ENCODE peak calls at places on chromosome 9, in nine cellular contexts. P is choroid plexus epithelial cell; W is PC-3; O is heart right ventricle; Z is Peyer's patch; A is endodermal cell; J is CD4-positive, alpha-beta T cell; G is adrenal gland; Y is fibroblast of lung. F is an unnamed sample.

GRCh38 chr9:114174876-114175771 is 19.8 kb downstream of the COL27A1 start:
- DNase-seq in W (no peak), J (no peak), Z (no peak), A (no peak), Y (peak), G (no peak), O (peak), P (peak), F (no peak)

GRCh38 chr9:123473226-123473625 is 117.2 kb downstream of the CRB2 start:
- DNase-seq in Z (no peak), J (no peak), O (no peak), Y (no peak), W (no peak), A (no peak), G (peak), P (peak), F (no peak)

GRCh38 chr9:129284607-129285291 is 106.7 kb upstream of the IER5L start:
- DNase-seq in Y (no peak), O (no peak), G (peak), J (no peak), W (no peak), P (no peak), A (peak), Z (no peak), F (no peak)

GRCh38 chr9:134688661-134689319 is 47.2 kb downstream of the COL5A1 start:
- DNase-seq in Y (no peak), O (no peak), P (no peak), A (no peak), W (no peak), J (no peak), Z (peak), G (no peak), F (no peak)

GRCh38 chr9:112218908-112219307 is 43.8 kb upstream of the SUSD1 start:
- DNase-seq in J (no peak), W (no peak), Z (no peak), A (no peak), P (no peak), G (no peak), Y (no peak), O (no peak), F (no peak)

GRCh38 chr9:133379153-133380086 is 3.3 kb downstream of the STKLD1 start:
- DNase-seq in G (no peak), P (no peak), Y (no peak), O (no peak), Z (no peak), A (peak), W (no peak), J (no peak), F (no peak)

GRCh38 chr9:130301483-130302286 is 36.1 kb downstream of the HMCN2 start:
- DNase-seq in P (no peak), J (no peak), O (peak), W (no peak), Z (no peak), A (no peak), Y (peak), G (no peak), F (no peak)

GRCh38 chr9:130114741-130115140 is 57.5 kb upstream of the NCS1 start:
- DNase-seq in Y (peak), G (no peak), P (no peak), O (no peak), Z (no peak), A (no peak), W (no peak), J (no peak), F (no peak)

GRCh38 chr9:114003756-114004155 is 74.3 kb downstream of the AMBP start:
- DNase-seq in A (no peak), W (no peak), Z (no peak), G (no peak), P (no peak), O (peak), Y (peak), J (no peak), F (peak)

GRCh38 chr9:118686940-118687339 is 682.3 kb downstream of the BRINP1 start:
- DNase-seq in W (no peak), Y (no peak), A (no peak), Z (no peak), J (no peak), P (no peak), O (no peak), G (no peak), F (no peak)

GRCh38 chr9:14779566-14780022 is 57.1 kb upstream of the CER1 start:
- DNase-seq in P (peak), A (no peak), J (no peak), O (no peak), G (no peak), Z (no peak), Y (no peak), W (no peak), F (no peak)

GRCh38 chr9:136742640-136743391 is at the start of gene LCN10:
- DNase-seq in P (no peak), Y (no peak), Z (no peak), G (no peak), O (no peak), J (no peak), A (peak), W (peak), F (no peak)
- TF ChIP-seq CTCF in P (peak), Y (peak), Z (peak), G (no peak), O (peak), J (no peak), A (peak), W (peak), F (peak)

DNA sequence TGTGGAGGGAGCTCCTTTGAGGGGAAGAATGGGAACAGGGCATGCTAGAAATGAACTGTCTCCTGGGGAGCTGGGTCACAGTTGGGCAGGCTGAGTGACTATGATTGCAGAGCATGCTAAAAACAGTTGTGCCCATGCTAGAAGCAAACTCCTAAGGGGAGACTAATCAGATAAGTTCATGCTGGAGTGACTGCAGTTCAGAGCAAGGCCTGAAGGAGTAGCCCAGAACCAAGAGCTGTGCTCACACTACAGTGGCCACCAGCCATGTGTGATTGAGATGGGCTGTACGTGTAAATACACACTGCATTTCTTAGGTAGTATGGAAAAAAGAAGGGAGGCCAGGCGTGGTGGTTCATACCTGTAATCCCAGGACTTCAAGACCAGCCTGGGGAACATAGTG is 10.3 kb upstream of the AK1 start:
- DNase-seq in W (no peak), P (peak), Z (no peak), J (no peak), O (no peak), G (no peak), Y (no peak), A (peak), F (no peak)
- TF ChIP-seq CTCF in W (no peak), P (peak), Z (no peak), J (no peak), O (no peak), G (no peak), Y (no peak), A (peak), F (peak)

DNA sequence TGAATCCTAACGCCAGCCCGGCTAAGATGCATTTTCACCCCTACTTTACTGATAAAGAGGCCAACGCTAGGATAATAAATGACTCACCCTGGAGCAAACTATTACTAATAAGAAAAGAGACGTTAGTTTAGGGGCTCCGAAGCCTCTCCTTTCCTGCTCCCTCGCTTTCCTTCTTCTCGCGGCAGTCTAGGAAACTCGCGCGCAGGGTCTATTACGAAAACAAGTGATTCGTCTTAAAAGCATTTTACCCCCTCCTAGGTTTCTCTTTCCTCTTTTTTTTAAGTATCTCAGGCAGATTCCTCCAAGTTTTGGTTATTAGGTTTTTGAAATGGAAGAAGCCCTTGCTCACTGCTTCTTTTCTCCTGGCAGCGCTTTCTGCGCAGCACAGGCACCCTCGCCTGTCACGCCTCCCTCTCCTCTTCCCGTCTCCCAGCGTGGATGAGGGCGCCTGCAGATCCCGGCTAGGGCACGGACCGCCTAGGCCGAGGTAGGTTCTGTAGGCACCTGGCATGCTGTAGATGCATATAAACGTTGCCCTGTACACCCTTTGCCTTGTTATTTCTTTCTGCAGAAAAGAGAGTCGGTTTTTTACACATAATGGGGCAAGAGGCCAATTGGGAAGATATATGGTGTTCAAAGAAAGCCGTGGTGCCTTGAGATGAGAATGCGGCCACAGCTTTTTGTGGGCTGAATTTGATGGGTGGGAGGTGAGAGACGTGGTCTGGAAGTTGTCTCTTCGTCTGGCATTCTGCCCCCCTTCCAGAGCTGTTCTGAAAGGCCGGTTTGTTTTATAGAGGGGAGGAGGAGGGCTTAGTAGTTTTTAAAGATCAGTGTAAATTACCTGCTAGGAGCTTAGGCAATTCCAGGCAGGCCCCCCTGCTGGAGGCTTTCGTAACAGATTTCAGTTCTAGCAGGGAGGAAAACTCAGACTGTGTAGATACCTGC is 981 bp downstream of the GCNT1 start:
- DNase-seq in A (peak), O (peak), Y (peak), Z (peak), J (no peak), G (no peak), P (peak), W (peak), F (no peak)
- TF ChIP-seq CTCF in A (peak), O (no peak), Y (peak), Z (peak), J (no peak), G (no peak), P (peak), W (peak), F (no peak)

DNA sequence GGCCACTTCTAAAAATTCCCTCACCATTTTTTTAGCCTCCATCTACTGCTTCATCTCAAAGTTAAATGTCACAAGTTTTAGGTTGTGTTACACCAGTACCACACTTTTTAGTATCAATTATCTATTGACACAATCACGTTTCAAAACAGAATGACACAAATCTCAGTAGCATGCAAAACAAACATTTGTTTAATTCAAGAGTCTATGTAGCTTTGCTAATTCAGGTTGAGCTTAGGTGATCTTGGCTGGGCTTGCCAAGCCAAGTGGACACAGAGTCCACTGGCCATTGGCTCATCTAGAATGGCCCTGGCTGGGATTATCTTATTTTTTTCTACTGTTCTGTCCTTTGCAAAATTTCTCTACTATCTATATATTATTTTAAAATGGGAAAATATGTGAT is 61.9 kb upstream of the JAK2 start:
- DNase-seq in O (no peak), G (no peak), Y (no peak), J (no peak), W (no peak), P (no peak), Z (no peak), A (no peak), F (no peak)
- TF ChIP-seq CTCF in O (no peak), G (no peak), Y (no peak), J (no peak), W (no peak), P (no peak), Z (no peak), A (no peak), F (no peak)

GRCh38 chr9:95725045-95725444 is 150.4 kb upstream of the ERCC6L2 start:
- DNase-seq in O (no peak), Z (no peak), W (no peak), G (no peak), A (no peak), J (no peak), P (no peak), Y (no peak), F (no peak)

GRCh38 chr9:95726756-95727155 is 148.7 kb upstream of the ERCC6L2 start:
- DNase-seq in J (no peak), Y (peak), Z (no peak), A (no peak), O (no peak), W (peak), P (peak), G (no peak), F (no peak)

GRCh38 chr9:95721132-95721531 is 154.4 kb upstream of the ERCC6L2 start:
- DNase-seq in O (no peak), G (no peak), Z (no peak), W (peak), J (no peak), A (peak), P (no peak), Y (no peak), F (no peak)

GRCh38 chr9:95722141-95722540 is 153.3 kb upstream of the ERCC6L2 start:
- DNase-seq in Y (no peak), O (no peak), Z (no peak), J (no peak), G (no peak), W (no peak), P (no peak), A (peak), F (no peak)

GRCh38 chr9:95724253-95724991 is 151.1 kb upstream of the ERCC6L2 start:
- DNase-seq in P (no peak), W (no peak), O (no peak), Z (no peak), Y (no peak), J (peak), A (no peak), G (no peak), F (no peak)
- TF ChIP-seq CTCF in P (no peak), W (no peak), O (no peak), Z (peak), Y (no peak), J (no peak), A (no peak), G (no peak), F (no peak)

GRCh38 chr9:12722131-12722530 is 28.9 kb downstream of the TYRP1 start:
- DNase-seq in W (no peak), O (no peak), Z (no peak), Y (no peak), J (no peak), A (no peak), P (peak), G (no peak), F (no peak)

GRCh38 chr9:12726795-12727194 is 33.6 kb downstream of the TYRP1 start:
- DNase-seq in J (no peak), G (no peak), Z (no peak), A (no peak), Y (no peak), P (no peak), O (no peak), W (no peak), F (no peak)

GRCh38 chr9:12719431-12719830 is 26.2 kb downstream of the TYRP1 start:
- DNase-seq in P (peak), A (no peak), J (no peak), O (no peak), G (no peak), Z (no peak), Y (peak), W (peak), F (no peak)

GRCh38 chr9:12720551-12720950 is 27.4 kb downstream of the TYRP1 start:
- DNase-seq in Z (no peak), P (no peak), G (no peak), A (no peak), O (no peak), Y (no peak), J (no peak), W (no peak), F (no peak)

GRCh38 chr9:12723409-12724028 is 30.3 kb downstream of the TYRP1 start:
- DNase-seq in G (no peak), A (no peak), J (no peak), P (peak), Z (no peak), Y (no peak), O (no peak), W (peak), F (no peak)
- TF ChIP-seq CTCF in G (peak), A (peak), J (no peak), P (peak), Z (peak), Y (no peak), O (peak), W (peak), F (no peak)